ENCODE peak calls at places on chromosomes 16 and 17, in ten cellular contexts. H is thoracic aorta; W is ELF-1; M is epithelial cell of esophagus; R is globus pallidus; D is IMR-90; A is pulmonary artery endothelial cell; J is stimulated activated naive CD4-positive, alpha-beta T cell; U is activated effector memory CD4-positive, alpha-beta T cell treated with anti-CD3 and anti-CD28 coated beads, Interleukin-2, amount 50 U/mL, for 16 hours; Z is cerebellum. I is an unnamed sample.

GRCh38 chr16:77035361-77035760 is 155.6 kb upstream of the MON1B start:
- DNase-seq in H (no peak), W (no peak), M (no peak), R (no peak), D (no peak), A (no peak), J (no peak), U (no peak), Z (no peak), I (no peak)

GRCh38 chr16:55232822-55233221 is 91.2 kb upstream of the IRX6 start:
- DNase-seq in H (no peak), W (no peak), M (no peak), R (no peak), D (no peak), A (no peak), J (no peak), U (no peak), Z (no peak), I (no peak)

GRCh38 chr16:739560-740458 is 988 bp downstream of the CIAO3 start:
- DNase-seq in H (no peak), W (peak), M (no peak), R (no peak), D (no peak), A (no peak), J (no peak), U (no peak), Z (no peak), I (no peak)

GRCh38 chr17:48637323-48638260 is 11.4 kb upstream of the HOXB9 start:
- DNase-seq in H (no peak), W (no peak), M (peak), R (no peak), D (peak), A (no peak), J (no peak), U (no peak), Z (no peak), I (no peak)

GRCh38 chr16:84829168-84829965 is 9.6 kb downstream of the CRISPLD2 start:
- DNase-seq in H (no peak), W (no peak), M (no peak), R (peak), D (peak), A (no peak), J (no peak), U (no peak), Z (no peak), I (no peak)

GRCh38 chr16:83706394-83706793 is 101.4 kb upstream of the HSBP1 start:
- DNase-seq in H (no peak), W (no peak), M (peak), R (no peak), D (no peak), A (no peak), J (no peak), U (no peak), Z (no peak), I (peak)

GRCh38 chr17:53924530-53925455 is 102.1 kb downstream of the KIF2B start:
- DNase-seq in H (no peak), W (peak), M (no peak), R (no peak), D (no peak), A (no peak), J (no peak), U (no peak), Z (no peak), I (no peak)

GRCh38 chr16:85157813-85158701 is 45.8 kb upstream of the CIBAR2 start:
- DNase-seq in H (no peak), W (peak), M (no peak), R (no peak), D (no peak), A (no peak), J (peak), U (no peak), Z (no peak), I (no peak)

GRCh38 chr16:70777973-70778406 is 23.0 kb downstream of the VAC14 start:
- DNase-seq in H (no peak), W (peak), M (no peak), R (no peak), D (peak), A (no peak), J (no peak), U (no peak), Z (no peak), I (no peak)

I was measured in AG09319.